ENCODE peak calls at places on chromosomes 2 and 18, in six cellular contexts. U is kidney epithelial cell, Q is substantia nigra, G is uterus, T is astrocyte of the spinal cord, M is EH. R is an unnamed sample.

GRCh38 chr2:16007167-16007934 is 67.0 kb downstream of the MYCN start:
- DNase-seq in U (no peak), Q (no peak), G (no peak), T (no peak), M (no peak), R (no peak)

GRCh38 chr2:231717281-231718180 is 9.2 kb downstream of the PTMA start:
- DNase-seq in U (no peak), Q (no peak), G (no peak), T (peak), M (peak), R (peak)

GRCh38 chr2:138090330-138090729 is 126.1 kb downstream of the HNMT start:
- DNase-seq in U (no peak), Q (no peak), G (no peak), T (peak), M (peak), R (no peak)

GRCh38 chr2:138029238-138029637 is 65.0 kb downstream of the HNMT start:
- DNase-seq in U (no peak), Q (no peak), G (no peak), T (peak), M (peak), R (no peak)

GRCh38 chr2:134499307-134499706 is 219.5 kb downstream of the TMEM163 start:
- DNase-seq in U (no peak), Q (no peak), G (no peak), T (no peak), M (no peak), R (no peak)

GRCh38 chr2:119769645-119770044 is 9.9 kb downstream of the PTPN4 start:
- DNase-seq in U (no peak), Q (no peak), G (no peak), T (no peak), M (no peak), R (no peak)

GRCh38 chr2:113212245-113213060 is 38.7 kb downstream of the PSD4 start:
- DNase-seq in U (no peak), Q (no peak), G (peak), T (peak), M (no peak), R (no peak)

GRCh38 chr2:37387143-37387835 is 42.9 kb downstream of the QPCT start:
- DNase-seq in U (no peak), Q (no peak), G (no peak), T (peak), M (peak), R (no peak)

GRCh38 chr2:170369894-170370293 is 191.9 kb downstream of the MYO3B start:
- DNase-seq in U (no peak), Q (no peak), G (no peak), T (peak), M (peak), R (no peak)

GRCh38 chr2:205849136-205849535 is 166.8 kb downstream of the NRP2 start:
- DNase-seq in U (no peak), Q (no peak), G (no peak), T (no peak), M (no peak), R (no peak)

GRCh38 chr18:59783138-59783537 is 85.9 kb upstream of the CCBE1 start:
- DNase-seq in U (peak), Q (no peak), G (no peak), T (peak), M (peak), R (peak)

R was measured in iPS-NIHi11.